ENCODE peak calls at places on chromosomes 1 and 21, in six cellular contexts. P is hepatocyte, I is stomach, F is lower lobe of right lung, Z is tibial artery, V is cardiac muscle cell. G is an unnamed sample.

GRCh38 chr21:42578034-42578433 is 64.4 kb downstream of the SLC37A1 start:
- DNase-seq in P (no peak), I (no peak), F (peak; percentile 33), Z (peak; percentile 25), V (no peak), G (no peak)

GRCh38 chr1:44314401-44314800 is 40.7 kb downstream of the ERI3 start:
- DNase-seq in P (no peak), I (no peak), F (no peak), Z (no peak), V (no peak), G (no peak)

GRCh38 chr1:151340870-151341754 is 5.9 kb downstream of the RFX5 start:
- DNase-seq in P (peak; percentile 91), I (no peak), F (no peak), Z (no peak), V (peak; percentile 88), G (no peak)

GRCh38 chr21:45636921-45637646 is 6.4 kb upstream of the PCBP3 start:
- DNase-seq in P (no peak), I (no peak), F (no peak), Z (no peak), V (no peak), G (no peak)

GRCh38 chr1:233972563-233972950 is 68.1 kb downstream of the SLC35F3 start:
- DNase-seq in P (no peak), I (no peak), F (no peak), Z (no peak), V (no peak), G (no peak)

GRCh38 chr1:61079898-61080336 is 2.4 kb upstream of the NFIA start:
- DNase-seq in P (peak; percentile 88), I (peak; percentile 82), F (peak; percentile 70), Z (peak; percentile 94), V (peak; percentile 86), G (peak; percentile 84)

GRCh38 chr1:153212201-153212600 is 5.2 kb upstream of the PRR9 start:
- DNase-seq in P (no peak), I (no peak), F (no peak), Z (no peak), V (no peak), G (no peak)

GRCh38 chr1:109425391-109425790 is 857 bp downstream of the PSMA5 start:
- DNase-seq in P (no peak), I (no peak), F (no peak), Z (no peak), V (no peak), G (no peak)

GRCh38 chr1:234659538-234659937 is 49.6 kb upstream of the IRF2BP2 start:
- DNase-seq in P (peak; percentile 82), I (no peak), F (no peak), Z (no peak), V (no peak), G (no peak)

GRCh38 chr1:40313958-40314720 is 2.9 kb downstream of the COL9A2 start:
- DNase-seq in P (no peak), I (no peak), F (no peak), Z (no peak), V (no peak), G (no peak)

GRCh38 chr1:171676823-171677222 is 24.3 kb upstream of the MYOC start:
- DNase-seq in P (no peak), I (no peak), F (no peak), Z (no peak), V (no peak), G (no peak)

GRCh38 chr1:168879906-168880734 is 151.1 kb upstream of the DPT start:
- DNase-seq in P (peak; percentile 17), I (no peak), F (no peak), Z (no peak), V (peak; percentile 11), G (peak; percentile 49)

GRCh38 chr1:222071313-222071886 is 329.5 kb upstream of the DUSP10 start:
- DNase-seq in P (no peak), I (no peak), F (no peak), Z (no peak), V (peak; percentile 47), G (no peak)

GRCh38 chr1:226405411-226405988 is 2.4 kb downstream of the PARP1 start:
- DNase-seq in P (no peak), I (no peak), F (no peak), Z (no peak), V (no peak), G (no peak)

GRCh38 chr1:208438262-208438661 is 194.1 kb upstream of the PLXNA2 start:
- DNase-seq in P (no peak), I (no peak), F (no peak), Z (no peak), V (no peak), G (no peak)

GRCh38 chr1:232620356-232620841 is 9.5 kb downstream of the SIPA1L2 start:
- DNase-seq in P (peak; percentile 80), I (no peak), F (no peak), Z (peak; percentile 70), V (peak; percentile 90), G (no peak)

GRCh38 chr1:63739452-63739851 is 34.4 kb upstream of the ROR1 start:
- DNase-seq in P (no peak), I (no peak), F (no peak), Z (no peak), V (no peak), G (no peak)

GRCh38 chr1:204692852-204693356 is 7.4 kb upstream of the LRRN2 start:
- DNase-seq in P (no peak), I (no peak), F (no peak), Z (no peak), V (no peak), G (peak; percentile 33)

GRCh38 chr1:66168467-66168887 is 365.5 kb upstream of the SGIP1 start:
- DNase-seq in P (no peak), I (no peak), F (no peak), Z (no peak), V (no peak), G (no peak)

GRCh38 chr1:32496127-32496526 is 31.3 kb downstream of the ZBTB8B start:
- DNase-seq in P (peak; percentile 26), I (no peak), F (no peak), Z (no peak), V (no peak), G (no peak)

GRCh38 chr1:89483010-89483756 is 41.4 kb upstream of the LRRC8B start:
- DNase-seq in P (peak; percentile 88), I (peak; percentile 81), F (peak; percentile 65), Z (no peak), V (peak; percentile 90), G (no peak)

GRCh38 chr1:16120940-16121410 is 34.9 kb downstream of the EPHA2 start:
- DNase-seq in P (no peak), I (peak; percentile 59), F (no peak), Z (no peak), V (no peak), G (peak; percentile 12)

GRCh38 chr1:118185083-118185899 is at the start of gene SPAG17:
- DNase-seq in P (peak; percentile 92), I (peak; percentile 72), F (peak; percentile 73), Z (peak; percentile 71), V (peak; percentile 88), G (peak; percentile 82)

GRCh38 chr21:28215214-28215954 is 777.3 kb downstream of the LTN1 start:
- DNase-seq in P (no peak), I (no peak), F (no peak), Z (no peak), V (no peak), G (no peak)

GRCh38 chr1:10622896-10623295 is 148.1 kb downstream of the PEX14 start:
- DNase-seq in P (no peak), I (no peak), F (no peak), Z (no peak), V (no peak), G (no peak)

GRCh38 chr1:33320619-33321165 is at the start of gene A3GALT2:
- DNase-seq in P (no peak), I (no peak), F (no peak), Z (peak; percentile 58), V (no peak), G (peak; percentile 59)

DNA sequence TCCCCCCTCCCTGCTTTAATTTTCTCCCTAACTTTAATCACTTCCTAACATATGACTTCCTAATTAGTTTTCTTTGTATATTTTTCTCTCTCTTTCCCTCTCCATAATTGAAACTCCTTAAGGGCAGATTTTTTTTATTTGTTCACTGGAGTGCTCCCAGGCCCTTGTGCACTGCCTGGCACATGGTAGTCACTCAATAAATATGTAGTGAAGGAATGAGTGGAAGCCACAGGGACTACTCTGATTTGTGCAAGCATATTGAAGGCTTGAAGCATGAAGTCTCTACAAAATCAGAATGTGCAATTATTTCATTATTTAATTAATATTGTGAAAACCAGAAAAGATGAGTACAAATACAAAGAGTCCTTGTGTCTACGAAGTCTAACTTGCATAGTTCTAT is 41.5 kb downstream of the SNX7 start:
- DNase-seq in P (no peak), I (no peak), F (no peak), Z (no peak), V (no peak), G (no peak)
- H3K27ac ChIP-seq in P (no peak overlapping the region), I (no peak overlapping the region), F (no peak overlapping the region), Z (no peak overlapping the region), V (no peak overlapping the region), G (no peak overlapping the region)

GRCh38 chr1:179774033-179774432 is 30.9 kb downstream of the FAM163A start:
- DNase-seq in P (no peak), I (no peak), F (no peak), Z (no peak), V (no peak), G (no peak)
- H3K4me3 ChIP-seq in P (no peak overlapping the region), I (no peak overlapping the region), F (no peak overlapping the region), Z (no peak overlapping the region), V (no peak overlapping the region), G (no peak overlapping the region)

GRCh38 chr1:223240122-223240521 is 97.1 kb upstream of the TLR5 start:
- DNase-seq in P (no peak), I (no peak), F (no peak), Z (no peak), V (no peak), G (no peak)
- H3K27ac ChIP-seq in P (no peak overlapping the region), I (no peak overlapping the region), F (no peak overlapping the region), Z (no peak overlapping the region), V (no peak overlapping the region), G (no peak overlapping the region)

GRCh38 chr1:179128520-179128919 is 46.6 kb downstream of the TOR3A start:
- DNase-seq in P (no peak), I (peak; percentile 41), F (no peak), Z (no peak), V (no peak), G (no peak)

GRCh38 chr1:179126338-179127060 is 44.6 kb downstream of the TOR3A start:
- DNase-seq in P (no peak), I (peak; percentile 63), F (peak; percentile 56), Z (peak; percentile 82), V (no peak), G (peak; percentile 84)

GRCh38 chr1:179124866-179125265 is 43.0 kb downstream of the TOR3A start:
- DNase-seq in P (no peak), I (no peak), F (no peak), Z (no peak), V (no peak), G (no peak)

GRCh38 chr1:179127163-179127895 is 45.5 kb downstream of the TOR3A start:
- DNase-seq in P (no peak), I (no peak), F (no peak), Z (no peak), V (no peak), G (no peak)

GRCh38 chr1:179129702-179130473 is 48.0 kb downstream of the TOR3A start:
- DNase-seq in P (no peak), I (no peak), F (no peak), Z (no peak), V (no peak), G (no peak)
- H3K4me3 ChIP-seq in P (no peak overlapping the region), I (peak overlapping the region; percentile 25), F (peak overlapping the region; percentile 30), Z (peak overlapping the region; percentile 18), V (no peak overlapping the region), G (no peak overlapping the region)

G was measured in aorta.